ENCODE peak calls at places on chromosomes 12 and 14, in nine cellular contexts. P is fibroblast of lung, B is neural progenitor cell, Z is cardiac muscle cell, A is esophagus squamous epithelium, C is ascending aorta, F is Peyer's patch, N is tibial artery, R is Karpas-422. D is an unnamed sample.

GRCh38 chr12:78820946-78821345 is 43.6 kb upstream of the SYT1 start:
- DNase-seq in P (peak), B (no peak), Z (no peak), A (no peak), C (no peak), F (no peak), N (no peak), R (no peak), D (no peak)

GRCh38 chr14:71497645-71498086 is 434.6 kb upstream of the RGS6 start:
- DNase-seq in P (peak), B (no peak), Z (no peak), A (no peak), C (no peak), F (no peak), N (no peak), R (no peak), D (no peak)

GRCh38 chr14:94612580-94613554 is 676 bp downstream of the SERPINA3 start:
- DNase-seq in P (peak), B (no peak), Z (no peak), A (no peak), C (no peak), F (no peak), N (peak), R (no peak), D (no peak)

GRCh38 chr14:62604524-62604923 is 440.7 kb downstream of the KCNH5 start:
- DNase-seq in P (peak), B (no peak), Z (no peak), A (no peak), C (no peak), F (no peak), N (no peak), R (no peak), D (no peak)

GRCh38 chr14:33377596-33378390 is 439.1 kb downstream of the NPAS3 start:
- DNase-seq in P (peak), B (no peak), Z (no peak), A (no peak), C (no peak), F (no peak), N (no peak), R (no peak), D (no peak)

GRCh38 chr14:103524002-103524785 is 1.6 kb upstream of the CKB start:
- DNase-seq in P (no peak), B (no peak), Z (no peak), A (no peak), C (peak), F (no peak), N (no peak), R (peak), D (no peak)

GRCh38 chr12:125137776-125138344 is 72.6 kb downstream of the AACS start:
- DNase-seq in P (no peak), B (no peak), Z (no peak), A (no peak), C (no peak), F (no peak), N (no peak), R (no peak), D (no peak)

GRCh38 chr14:75003250-75004027 is 718 bp downstream of the EIF2B2 start:
- DNase-seq in P (no peak), B (peak), Z (no peak), A (no peak), C (no peak), F (peak), N (no peak), R (peak), D (no peak)

GRCh38 chr12:109606261-109607028 is 32.9 kb downstream of the MVK start:
- DNase-seq in P (no peak), B (peak), Z (peak), A (no peak), C (no peak), F (no peak), N (no peak), R (no peak), D (peak)

GRCh38 chr12:100716949-100717732 is 77.4 kb upstream of the ANO4 start:
- DNase-seq in P (peak), B (peak), Z (peak), A (no peak), C (no peak), F (no peak), N (no peak), R (no peak), D (no peak)

GRCh38 chr14:26867171-26867757 is 269.4 kb upstream of the NOVA1 start:
- DNase-seq in P (peak), B (peak), Z (peak), A (no peak), C (no peak), F (no peak), N (no peak), R (no peak), D (no peak)

GRCh38 chr12:80715850-80716249 is 862 bp upstream of the MYF5 start:
- DNase-seq in P (no peak), B (no peak), Z (no peak), A (no peak), C (no peak), F (no peak), N (no peak), R (no peak), D (no peak)

GRCh38 chr12:76037130-76038105 is 5.8 kb upstream of the PHLDA1 start:
- DNase-seq in P (peak), B (peak), Z (peak), A (no peak), C (no peak), F (no peak), N (no peak), R (peak), D (no peak)

GRCh38 chr14:57060276-57060956 is 208.3 kb downstream of the EXOC5 start:
- DNase-seq in P (peak), B (peak), Z (peak), A (no peak), C (no peak), F (no peak), N (no peak), R (no peak), D (no peak)

GRCh38 chr12:107322063-107322462 is 228.7 kb upstream of the CRY1 start:
- DNase-seq in P (no peak), B (no peak), Z (no peak), A (no peak), C (no peak), F (no peak), N (no peak), R (no peak), D (no peak)

GRCh38 chr14:68981124-68981523 is 2.0 kb upstream of the ACTN1 start:
- DNase-seq in P (no peak), B (no peak), Z (no peak), A (no peak), C (no peak), F (no peak), N (no peak), R (no peak), D (no peak)
- H3K27ac ChIP-seq in P (peak), B (no peak), Z (no peak), A (no peak), C (peak), F (no peak), N (peak), R (no peak), D (no peak)

GRCh38 chr12:19375888-19376287 is 63.4 kb upstream of the AEBP2 start:
- DNase-seq in P (no peak), B (no peak), Z (no peak), A (no peak), C (no peak), F (no peak), N (no peak), R (no peak), D (no peak)

GRCh38 chr12:19369691-19370148 is 69.6 kb upstream of the AEBP2 start:
- DNase-seq in P (no peak), B (no peak), Z (no peak), A (no peak), C (peak), F (no peak), N (no peak), R (no peak), D (no peak)

GRCh38 chr12:19373569-19373968 is 65.7 kb upstream of the AEBP2 start:
- DNase-seq in P (no peak), B (no peak), Z (no peak), A (no peak), C (no peak), F (no peak), N (no peak), R (no peak), D (no peak)
- H3K27ac ChIP-seq in P (peak), B (no peak), Z (no peak), A (no peak), C (no peak), F (no peak), N (peak), R (no peak), D (no peak)

GRCh38 chr12:57456737-57457490 is 1.8 kb downstream of the INHBE start:
- DNase-seq in P (no peak), B (no peak), Z (no peak), A (no peak), C (no peak), F (no peak), N (no peak), R (no peak), D (no peak)

GRCh38 chr12:57455374-57456144 is 452 bp downstream of the INHBE start:
- DNase-seq in P (no peak), B (no peak), Z (no peak), A (no peak), C (no peak), F (no peak), N (no peak), R (peak), D (no peak)

GRCh38 chr12:57454566-57455373 is at the start of gene INHBE:
- DNase-seq in P (peak), B (peak), Z (peak), A (no peak), C (no peak), F (no peak), N (no peak), R (peak), D (no peak)

GRCh38 chr12:57454213-57454565 is 918 bp upstream of the INHBE start:
- DNase-seq in P (no peak), B (no peak), Z (no peak), A (no peak), C (no peak), F (no peak), N (no peak), R (no peak), D (no peak)

GRCh38 chr12:57456145-57456700 is 1.1 kb downstream of the INHBE start:
- DNase-seq in P (peak), B (peak), Z (peak), A (no peak), C (no peak), F (no peak), N (no peak), R (peak), D (no peak)
- H3K27ac ChIP-seq in P (no peak), B (no peak), Z (no peak), A (no peak), C (no peak), F (no peak), N (no peak), R (peak), D (no peak)

GRCh38 chr12:95546491-95546813 is 4.8 kb downstream of the USP44 start:
- DNase-seq in P (no peak), B (peak), Z (no peak), A (no peak), C (no peak), F (no peak), N (no peak), R (no peak), D (no peak)

GRCh38 chr12:95547522-95548055 is 3.7 kb downstream of the USP44 start:
- DNase-seq in P (peak), B (peak), Z (peak), A (no peak), C (no peak), F (no peak), N (no peak), R (no peak), D (no peak)

GRCh38 chr12:95549392-95550084 is 1.7 kb downstream of the USP44 start:
- DNase-seq in P (no peak), B (no peak), Z (no peak), A (no peak), C (no peak), F (no peak), N (no peak), R (no peak), D (no peak)

GRCh38 chr12:95548539-95549391 is 2.5 kb downstream of the USP44 start:
- DNase-seq in P (peak), B (peak), Z (peak), A (no peak), C (peak), F (peak), N (no peak), R (no peak), D (peak)

DNA sequence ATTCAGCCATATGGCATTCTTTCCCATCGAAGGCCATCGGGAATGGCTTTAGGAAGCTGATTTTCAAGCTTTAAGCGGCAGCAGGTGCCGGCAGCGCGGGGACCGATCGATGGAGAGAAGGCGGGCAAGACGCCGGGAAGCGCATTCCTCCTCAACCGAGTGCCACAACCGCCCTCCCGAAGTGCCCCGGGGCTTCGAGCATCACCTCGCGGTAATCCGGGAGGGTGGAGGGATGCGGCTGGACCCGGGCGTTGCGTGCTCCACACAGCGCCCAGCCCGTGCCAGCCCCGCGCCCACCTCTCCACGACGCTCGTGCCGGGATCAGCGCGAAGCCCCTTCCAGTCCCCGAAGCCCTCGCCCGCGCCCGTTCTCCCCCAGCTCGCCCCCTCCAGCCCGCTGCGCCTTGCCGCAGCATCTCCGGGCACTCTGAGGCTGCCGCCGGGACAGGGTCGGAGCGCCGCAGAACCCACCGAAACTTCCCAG is 3.2 kb downstream of the USP44 start:
- DNase-seq in P (no peak), B (peak), Z (peak), A (no peak), C (peak), F (peak), N (no peak), R (no peak), D (peak)
- H3K27ac ChIP-seq in P (peak), B (peak), Z (no peak), A (peak), C (peak), F (peak), N (peak), R (no peak), D (peak)

DNA sequence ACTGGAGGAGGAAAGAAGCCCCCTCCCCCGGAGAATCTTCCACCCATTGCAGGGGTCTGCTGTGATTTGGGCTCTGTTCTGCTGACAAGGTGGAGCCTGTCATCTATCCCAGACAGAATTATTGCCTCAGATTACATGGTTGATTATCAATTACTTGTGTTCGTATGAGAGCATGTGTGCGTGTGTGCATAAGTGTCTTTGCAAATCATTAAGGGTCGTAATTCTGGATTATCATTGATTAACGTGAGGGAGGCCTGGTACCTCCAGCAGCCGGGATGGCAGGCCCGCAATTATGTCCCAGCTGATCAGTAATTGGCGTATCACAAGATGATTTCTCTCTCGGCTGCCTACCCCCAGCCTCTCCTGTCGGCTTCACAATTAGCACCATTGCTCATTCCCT is 29.6 kb upstream of the IRF2BPL start:
- DNase-seq in P (no peak), B (no peak), Z (no peak), A (no peak), C (no peak), F (no peak), N (no peak), R (no peak), D (no peak)
- H3K27ac ChIP-seq in P (no peak), B (no peak), Z (no peak), A (no peak), C (no peak), F (no peak), N (no peak), R (no peak), D (no peak)